ENCODE peak calls at places on chromosomes 12 and 14, in nine cellular contexts. One of them, this sample, is unnamed.

GRCh38 chr12:124519741-124520140 is 47.7 kb downstream of the NCOR2 start:
- DNase-seq in fibroblast of mammary gland: no peak
- DNase-seq in cardiac fibroblast: no peak
- DNase-seq in SW 1271: no peak
- DNase-seq in T-cell: no peak
- DNase-seq in stimulated activated CD4-positive, alpha-beta T cell treated with anti-CD3 and anti-CD28 coated beads, Interleukin-1b, Interleukin-23, amount 100 ng/mL, for 48 hours: no peak
- DNase-seq in lower leg skin: no peak
- DNase-seq in substantia nigra: no peak
- DNase-seq in HL-60: no peak
- DNase-seq in this sample: no peak

GRCh38 chr14:61860294-61860918 is 98.2 kb downstream of the SNAPC1 start:
- DNase-seq in lower leg skin: no peak
- DNase-seq in fibroblast of mammary gland: peak
- DNase-seq in cardiac fibroblast: peak
- DNase-seq in SW 1271: peak
- DNase-seq in substantia nigra: no peak
- DNase-seq in HL-60: peak
- DNase-seq in stimulated activated CD4-positive, alpha-beta T cell treated with anti-CD3 and anti-CD28 coated beads, Interleukin-1b, Interleukin-23, amount 100 ng/mL, for 48 hours: peak
- DNase-seq in T-cell: peak
- DNase-seq in this sample: peak

GRCh38 chr12:13000935-13001724 is 1.1 kb upstream of the HEBP1 start:
- DNase-seq in lower leg skin: no peak
- DNase-seq in fibroblast of mammary gland: peak
- DNase-seq in SW 1271: peak
- DNase-seq in T-cell: no peak
- DNase-seq in substantia nigra: peak
- DNase-seq in stimulated activated CD4-positive, alpha-beta T cell treated with anti-CD3 and anti-CD28 coated beads, Interleukin-1b, Interleukin-23, amount 100 ng/mL, for 48 hours: peak
- DNase-seq in cardiac fibroblast: peak
- DNase-seq in HL-60: peak
- DNase-seq in this sample: peak

GRCh38 chr12:130127527-130127908 is 34.7 kb upstream of the FZD10 start:
- DNase-seq in substantia nigra: no peak
- DNase-seq in HL-60: no peak
- DNase-seq in T-cell: no peak
- DNase-seq in fibroblast of mammary gland: no peak
- DNase-seq in SW 1271: no peak
- DNase-seq in cardiac fibroblast: no peak
- DNase-seq in stimulated activated CD4-positive, alpha-beta T cell treated with anti-CD3 and anti-CD28 coated beads, Interleukin-1b, Interleukin-23, amount 100 ng/mL, for 48 hours: no peak
- DNase-seq in lower leg skin: peak
- DNase-seq in this sample: no peak

GRCh38 chr12:67067453-67068203 is 201.5 kb upstream of the CAND1 start:
- DNase-seq in substantia nigra: no peak
- DNase-seq in stimulated activated CD4-positive, alpha-beta T cell treated with anti-CD3 and anti-CD28 coated beads, Interleukin-1b, Interleukin-23, amount 100 ng/mL, for 48 hours: no peak
- DNase-seq in HL-60: no peak
- DNase-seq in T-cell: no peak
- DNase-seq in cardiac fibroblast: no peak
- DNase-seq in lower leg skin: no peak
- DNase-seq in SW 1271: peak
- DNase-seq in fibroblast of mammary gland: no peak
- DNase-seq in this sample: no peak

GRCh38 chr12:1993871-1994371 is 10.3 kb downstream of the DCP1B start:
- DNase-seq in lower leg skin: no peak
- DNase-seq in T-cell: no peak
- DNase-seq in SW 1271: no peak
- DNase-seq in cardiac fibroblast: peak
- DNase-seq in substantia nigra: no peak
- DNase-seq in HL-60: peak
- DNase-seq in stimulated activated CD4-positive, alpha-beta T cell treated with anti-CD3 and anti-CD28 coated beads, Interleukin-1b, Interleukin-23, amount 100 ng/mL, for 48 hours: no peak
- DNase-seq in fibroblast of mammary gland: peak
- DNase-seq in this sample: peak

GRCh38 chr14:89432226-89432625 is 15.2 kb upstream of the FOXN3 start:
- DNase-seq in lower leg skin: no peak
- DNase-seq in cardiac fibroblast: no peak
- DNase-seq in substantia nigra: no peak
- DNase-seq in HL-60: no peak
- DNase-seq in stimulated activated CD4-positive, alpha-beta T cell treated with anti-CD3 and anti-CD28 coated beads, Interleukin-1b, Interleukin-23, amount 100 ng/mL, for 48 hours: no peak
- DNase-seq in SW 1271: no peak
- DNase-seq in T-cell: no peak
- DNase-seq in fibroblast of mammary gland: no peak
- DNase-seq in this sample: no peak

GRCh38 chr12:24083787-24084186 is 134.3 kb upstream of the SOX5 start:
- DNase-seq in SW 1271: no peak
- DNase-seq in substantia nigra: no peak
- DNase-seq in fibroblast of mammary gland: no peak
- DNase-seq in lower leg skin: no peak
- DNase-seq in stimulated activated CD4-positive, alpha-beta T cell treated with anti-CD3 and anti-CD28 coated beads, Interleukin-1b, Interleukin-23, amount 100 ng/mL, for 48 hours: no peak
- DNase-seq in T-cell: no peak
- DNase-seq in HL-60: no peak
- DNase-seq in cardiac fibroblast: no peak
- DNase-seq in this sample: no peak

GRCh38 chr12:104792570-104792969 is 165.5 kb downstream of the SLC41A2 start:
- DNase-seq in fibroblast of mammary gland: peak
- DNase-seq in substantia nigra: no peak
- DNase-seq in T-cell: no peak
- DNase-seq in SW 1271: no peak
- DNase-seq in cardiac fibroblast: peak
- DNase-seq in HL-60: no peak
- DNase-seq in stimulated activated CD4-positive, alpha-beta T cell treated with anti-CD3 and anti-CD28 coated beads, Interleukin-1b, Interleukin-23, amount 100 ng/mL, for 48 hours: no peak
- DNase-seq in lower leg skin: peak
- DNase-seq in this sample: peak

GRCh38 chr12:54478270-54478669 is 4.9 kb upstream of the GTSF1 start:
- DNase-seq in HL-60: no peak
- DNase-seq in T-cell: no peak
- DNase-seq in fibroblast of mammary gland: no peak
- DNase-seq in lower leg skin: no peak
- DNase-seq in SW 1271: no peak
- DNase-seq in stimulated activated CD4-positive, alpha-beta T cell treated with anti-CD3 and anti-CD28 coated beads, Interleukin-1b, Interleukin-23, amount 100 ng/mL, for 48 hours: no peak
- DNase-seq in cardiac fibroblast: no peak
- DNase-seq in substantia nigra: no peak
- DNase-seq in this sample: no peak

GRCh38 chr14:96246535-96246839 is 9.5 kb upstream of the BDKRB1 start:
- DNase-seq in lower leg skin: peak
- DNase-seq in substantia nigra: no peak
- DNase-seq in stimulated activated CD4-positive, alpha-beta T cell treated with anti-CD3 and anti-CD28 coated beads, Interleukin-1b, Interleukin-23, amount 100 ng/mL, for 48 hours: no peak
- DNase-seq in fibroblast of mammary gland: peak
- DNase-seq in HL-60: no peak
- DNase-seq in SW 1271: no peak
- DNase-seq in cardiac fibroblast: peak
- DNase-seq in T-cell: no peak
- DNase-seq in this sample: peak

GRCh38 chr14:24956104-24956503 is 93.8 kb downstream of the STXBP6 start:
- DNase-seq in lower leg skin: no peak
- DNase-seq in HL-60: no peak
- DNase-seq in T-cell: no peak
- DNase-seq in SW 1271: no peak
- DNase-seq in stimulated activated CD4-positive, alpha-beta T cell treated with anti-CD3 and anti-CD28 coated beads, Interleukin-1b, Interleukin-23, amount 100 ng/mL, for 48 hours: no peak
- DNase-seq in fibroblast of mammary gland: no peak
- DNase-seq in cardiac fibroblast: no peak
- DNase-seq in substantia nigra: no peak
- DNase-seq in this sample: no peak

GRCh38 chr14:71725802-71726638 is 206.2 kb upstream of the RGS6 start:
- DNase-seq in HL-60: peak
- DNase-seq in stimulated activated CD4-positive, alpha-beta T cell treated with anti-CD3 and anti-CD28 coated beads, Interleukin-1b, Interleukin-23, amount 100 ng/mL, for 48 hours: no peak
- DNase-seq in cardiac fibroblast: peak
- DNase-seq in SW 1271: no peak
- DNase-seq in fibroblast of mammary gland: peak
- DNase-seq in substantia nigra: no peak
- DNase-seq in T-cell: no peak
- DNase-seq in lower leg skin: no peak
- DNase-seq in this sample: peak

GRCh38 chr12:121804417-121805111 is 755 bp downstream of the SETD1B start:
- DNase-seq in HL-60: peak
- DNase-seq in stimulated activated CD4-positive, alpha-beta T cell treated with anti-CD3 and anti-CD28 coated beads, Interleukin-1b, Interleukin-23, amount 100 ng/mL, for 48 hours: peak
- DNase-seq in lower leg skin: no peak
- DNase-seq in T-cell: peak
- DNase-seq in cardiac fibroblast: peak
- DNase-seq in fibroblast of mammary gland: no peak
- DNase-seq in SW 1271: no peak
- DNase-seq in substantia nigra: no peak
- DNase-seq in this sample: peak